ENCODE peak calls at places on chromosome 17, in six cellular contexts. F, N, G, B, J and H are unnamed samples.
A peak's percentile ranks its signal among the peaks of the same experiment; 100 is the strongest.

GRCh38 chr17:73096866-73097265 is 4.4 kb upstream of the SLC39A11 start:
- DNase-seq in F (no peak), J (no peak), G (no peak), N (no peak), B (no peak), H (no peak)

GRCh38 chr17:58692239-58693055 is at the start of gene RAD51C:
- DNase-seq in J (peak; percentile 95), B (peak; percentile 93), G (peak; percentile 84), N (peak; percentile 27), F (peak; percentile 90), H (peak; percentile 95)

GRCh38 chr17:45376606-45377005 is 56.1 kb downstream of the ARHGAP27 start:
- DNase-seq in J (no peak), B (no peak), F (no peak), N (no peak), G (no peak), H (no peak)

GRCh38 chr17:78890111-78890897 is 12.7 kb downstream of the CEP295NL start:
- DNase-seq in B (no peak), F (no peak), G (no peak), J (no peak), N (no peak), H (no peak)

GRCh38 chr17:82468692-82469091 is 10.2 kb downstream of the NARF start:
- DNase-seq in G (no peak), N (no peak), J (no peak), B (no peak), F (no peak), H (no peak)

GRCh38 chr17:51155416-51155815 is 2.1 kb downstream of the NME1 start:
- DNase-seq in G (no peak), N (no peak), J (no peak), F (no peak), B (no peak), H (no peak)

GRCh38 chr17:45408611-45409421 is 23.9 kb downstream of the ARHGAP27 start:
- DNase-seq in N (no peak), J (no peak), G (no peak), F (no peak), B (no peak), H (no peak)

GRCh38 chr17:393806-394717 is 41.5 kb upstream of the RPH3AL start:
- DNase-seq in J (no peak), N (no peak), F (no peak), B (no peak), G (no peak), H (no peak)

GRCh38 chr17:19348806-19349205 is 13.7 kb downstream of the B9D1 start:
- DNase-seq in B (no peak), G (no peak), F (no peak), J (no peak), N (no peak), H (no peak)

GRCh38 chr17:34580685-34581445 is 1.5 kb downstream of the TMEM132E start:
- DNase-seq in F (peak; percentile 56), J (peak; percentile 78), G (no peak), N (no peak), B (no peak), H (no peak)

DNA sequence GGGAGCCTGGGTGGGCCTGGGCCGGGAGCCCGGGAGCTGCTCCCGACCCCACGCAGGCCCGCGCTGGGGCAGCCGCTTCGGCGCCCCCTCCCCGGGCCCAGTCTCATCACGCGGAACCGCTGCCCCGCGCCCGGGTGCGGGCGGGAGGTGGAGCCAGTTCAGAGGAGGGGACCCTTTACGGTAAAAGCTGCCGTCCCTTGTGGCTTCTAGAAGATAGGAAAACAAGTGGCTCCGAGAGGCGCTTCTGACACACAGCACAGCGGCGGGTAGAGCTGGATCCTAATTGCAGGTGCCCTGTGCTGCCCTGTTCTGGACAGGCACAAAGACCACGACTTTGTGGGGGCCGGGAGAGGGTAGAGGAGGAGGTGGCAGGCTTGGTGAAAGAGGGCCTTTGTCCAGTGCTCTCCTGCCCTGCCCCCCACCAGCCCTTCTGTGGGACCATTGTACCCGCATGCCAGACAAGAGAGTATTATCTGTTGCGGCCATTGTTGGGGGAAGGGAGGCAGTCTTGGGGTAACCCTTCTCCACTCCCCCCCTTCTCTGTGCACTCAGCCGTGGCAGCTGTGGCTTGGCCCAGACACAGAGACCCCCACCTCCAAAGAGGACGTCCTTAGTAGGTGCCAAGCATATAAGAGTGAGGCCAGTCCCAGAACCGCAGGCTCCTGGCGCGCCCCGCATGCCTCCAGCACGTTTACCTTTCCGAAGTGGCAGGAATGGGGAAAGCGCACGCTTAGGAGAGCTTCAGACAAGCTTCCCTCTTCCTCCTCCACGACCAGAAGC is 736 bp downstream of the CNP start:
- DNase-seq in J (peak; percentile 48), N (no peak), B (peak; percentile 4), G (peak; percentile 82), F (peak; percentile 76), H (no peak)
- TF ChIP-seq JUND in J (no peak), N (no peak), B (no peak), G (no peak), F (no peak), H (no peak)

GRCh38 chr17:61739002-61739401 is 124.3 kb downstream of the BRIP1 start:
- DNase-seq in F (no peak), J (no peak), G (no peak), N (no peak), B (no peak), H (no peak)

GRCh38 chr17:61746248-61746985 is 116.9 kb downstream of the BRIP1 start:
- DNase-seq in B (no peak), F (no peak), J (no peak), G (no peak), N (no peak), H (no peak)

GRCh38 chr17:61744804-61745203 is 118.5 kb downstream of the BRIP1 start:
- DNase-seq in J (no peak), G (no peak), F (no peak), N (no peak), B (no peak), H (no peak)

GRCh38 chr17:61743766-61744165 is 119.6 kb downstream of the BRIP1 start:
- DNase-seq in F (no peak), B (no peak), J (no peak), N (no peak), G (no peak), H (no peak)

GRCh38 chr17:61744252-61744651 is 119.1 kb downstream of the BRIP1 start:
- DNase-seq in B (no peak), J (no peak), G (no peak), F (no peak), N (no peak), H (no peak)
- TF ChIP-seq JUND in B (no peak), J (no peak), G (no peak), F (no peak), N (no peak), H (no peak)

GRCh38 chr17:8277317-8277716 is 11.2 kb upstream of the RANGRF start:
- DNase-seq in G (no peak), B (no peak), N (no peak), F (no peak), J (no peak), H (no peak)

GRCh38 chr17:8272421-8272820 is 16.0 kb upstream of the RANGRF start:
- DNase-seq in J (no peak), N (no peak), F (no peak), G (no peak), B (no peak), H (no peak)

GRCh38 chr17:8273884-8274444 is 14.5 kb upstream of the RANGRF start:
- DNase-seq in N (no peak), J (no peak), G (peak; percentile 96), B (no peak), F (no peak), H (no peak)

GRCh38 chr17:8275421-8276290 is 12.8 kb upstream of the RANGRF start:
- DNase-seq in N (no peak), B (no peak), G (no peak), J (no peak), F (no peak), H (no peak)
- TF ChIP-seq JUND in N (no peak), B (no peak), G (no peak), J (no peak), F (no peak), H (no peak)

DNA sequence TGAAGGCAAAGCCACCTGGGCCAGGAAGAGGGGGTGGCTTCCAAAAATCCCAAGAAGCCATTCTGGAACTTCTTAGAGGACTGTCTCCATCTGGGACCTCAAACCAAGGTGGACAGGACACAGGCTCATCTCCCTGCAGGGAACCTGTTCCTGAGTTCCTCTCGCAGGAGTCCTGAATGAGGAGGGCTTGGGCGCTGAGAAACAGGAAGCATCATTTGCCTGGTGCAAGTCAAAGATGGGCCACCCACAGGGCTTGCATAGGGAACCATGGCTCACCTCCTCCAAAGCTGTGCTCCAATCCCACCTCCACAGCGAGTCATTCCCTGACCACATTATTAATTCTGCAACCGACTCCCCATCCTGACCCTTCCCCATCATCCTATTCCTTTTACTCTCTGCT is 55.0 kb upstream of the RPL38 start:
- DNase-seq in F (no peak), B (no peak), J (no peak), N (no peak), G (no peak), H (no peak)
- TF ChIP-seq JUND in F (no peak), B (no peak), J (no peak), N (no peak), G (no peak), H (no peak)

DNA sequence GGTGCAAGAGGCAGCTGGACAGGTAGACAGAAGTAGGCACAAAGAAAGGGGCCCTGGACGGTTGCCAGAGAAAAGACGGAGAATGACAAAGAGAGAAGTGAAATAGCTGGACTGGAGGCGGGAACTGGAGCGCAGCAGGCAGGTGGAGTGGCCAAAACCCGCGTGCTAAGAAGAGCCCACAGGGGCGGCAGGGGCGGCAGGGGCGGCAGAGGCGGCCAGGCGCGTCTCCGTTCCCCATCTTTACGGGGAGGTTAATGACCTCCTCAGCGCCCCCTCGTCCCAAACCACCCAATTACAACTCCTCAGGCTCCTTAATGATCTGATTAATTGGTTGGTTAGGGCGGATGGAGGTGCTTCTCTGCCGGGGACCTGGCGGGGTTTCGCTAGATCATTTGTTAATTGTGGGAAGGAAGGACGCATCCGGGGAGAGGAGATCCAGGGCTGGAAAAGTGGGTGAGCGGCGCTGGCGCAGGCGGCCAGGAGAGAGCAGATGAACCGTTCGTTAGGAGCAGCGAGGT is 15.4 kb upstream of the HOXB9 start:
- DNase-seq in N (no peak), J (no peak), F (no peak), G (no peak), B (no peak), H (no peak)
- TF ChIP-seq JUND in N (no peak), J (no peak), F (no peak), G (no peak), B (no peak), H (no peak)